ENCODE peak calls at places on chromosomes 11 and 22, in six cellular contexts. One of them, this sample, is unnamed.

GRCh38 chr11:123470862-123471261 is 40.8 kb downstream of the GRAMD1B start:
- DNase-seq in NCI-H1694: no peak
- DNase-seq in HFFc6: no peak
- DNase-seq in activated CD8-positive, alpha-beta memory T cell treated with anti-CD3 and anti-CD28 coated beads for 1 hour: no peak
- DNase-seq in mesendoderm: no peak
- DNase-seq in stromal cell of bone marrow: no peak
- DNase-seq in this sample: no peak

GRCh38 chr11:133695376-133695775 is 149.9 kb downstream of the SPATA19 start:
- DNase-seq in NCI-H1694: no peak
- DNase-seq in HFFc6: no peak
- DNase-seq in activated CD8-positive, alpha-beta memory T cell treated with anti-CD3 and anti-CD28 coated beads for 1 hour: no peak
- DNase-seq in mesendoderm: no peak
- DNase-seq in stromal cell of bone marrow: no peak
- DNase-seq in this sample: no peak

GRCh38 chr11:72896431-72896830 is 82.2 kb downstream of the ATG16L2 start:
- DNase-seq in NCI-H1694: no peak
- DNase-seq in HFFc6: no peak
- DNase-seq in activated CD8-positive, alpha-beta memory T cell treated with anti-CD3 and anti-CD28 coated beads for 1 hour: no peak
- DNase-seq in mesendoderm: no peak
- DNase-seq in stromal cell of bone marrow: no peak
- DNase-seq in this sample: no peak

GRCh38 chr11:65003282-65003681 is 6.5 kb upstream of the BATF2 start:
- DNase-seq in NCI-H1694: no peak
- DNase-seq in HFFc6: peak
- DNase-seq in activated CD8-positive, alpha-beta memory T cell treated with anti-CD3 and anti-CD28 coated beads for 1 hour: no peak
- DNase-seq in mesendoderm: peak
- DNase-seq in stromal cell of bone marrow: no peak
- DNase-seq in this sample: no peak

GRCh38 chr22:36510966-36511881 is 4.4 kb upstream of the FOXRED2 start:
- DNase-seq in NCI-H1694: peak
- DNase-seq in HFFc6: peak
- DNase-seq in activated CD8-positive, alpha-beta memory T cell treated with anti-CD3 and anti-CD28 coated beads for 1 hour: no peak
- DNase-seq in mesendoderm: peak
- DNase-seq in stromal cell of bone marrow: no peak
- DNase-seq in this sample: peak

GRCh38 chr11:2664886-2665746 is 34.7 kb downstream of the KCNQ1OT1 start:
- DNase-seq in NCI-H1694: no peak
- DNase-seq in HFFc6: no peak
- DNase-seq in activated CD8-positive, alpha-beta memory T cell treated with anti-CD3 and anti-CD28 coated beads for 1 hour: no peak
- DNase-seq in mesendoderm: no peak
- DNase-seq in stromal cell of bone marrow: no peak
- DNase-seq in this sample: no peak

GRCh38 chr22:45069925-45070324 is 60.1 kb upstream of the PHF21B start:
- DNase-seq in NCI-H1694: no peak
- DNase-seq in HFFc6: no peak
- DNase-seq in activated CD8-positive, alpha-beta memory T cell treated with anti-CD3 and anti-CD28 coated beads for 1 hour: no peak
- DNase-seq in mesendoderm: no peak
- DNase-seq in stromal cell of bone marrow: no peak
- DNase-seq in this sample: no peak

GRCh38 chr22:46574993-46575914 is 37.8 kb upstream of the CELSR1 start:
- DNase-seq in NCI-H1694: no peak
- DNase-seq in HFFc6: no peak
- DNase-seq in activated CD8-positive, alpha-beta memory T cell treated with anti-CD3 and anti-CD28 coated beads for 1 hour: no peak
- DNase-seq in mesendoderm: peak
- DNase-seq in stromal cell of bone marrow: no peak
- DNase-seq in this sample: no peak

GRCh38 chr11:101430236-101430635 is 153.6 kb downstream of the TRPC6 start:
- DNase-seq in NCI-H1694: no peak
- DNase-seq in HFFc6: no peak
- DNase-seq in activated CD8-positive, alpha-beta memory T cell treated with anti-CD3 and anti-CD28 coated beads for 1 hour: no peak
- DNase-seq in mesendoderm: peak
- DNase-seq in stromal cell of bone marrow: no peak
- DNase-seq in this sample: no peak

GRCh38 chr22:31870890-31871289 is 73.4 kb upstream of the YWHAH start:
- DNase-seq in NCI-H1694: no peak
- DNase-seq in HFFc6: peak
- DNase-seq in activated CD8-positive, alpha-beta memory T cell treated with anti-CD3 and anti-CD28 coated beads for 1 hour: no peak
- DNase-seq in mesendoderm: no peak
- DNase-seq in stromal cell of bone marrow: no peak
- DNase-seq in this sample: no peak

GRCh38 chr22:38923463-38924196 is 33.8 kb upstream of the APOBEC3A start:
- DNase-seq in NCI-H1694: peak
- DNase-seq in HFFc6: peak
- DNase-seq in activated CD8-positive, alpha-beta memory T cell treated with anti-CD3 and anti-CD28 coated beads for 1 hour: no peak
- DNase-seq in mesendoderm: peak
- DNase-seq in stromal cell of bone marrow: peak
- DNase-seq in this sample: peak

GRCh38 chr22:41996826-41997225 is 1.8 kb upstream of the WBP2NL start:
- DNase-seq in NCI-H1694: no peak
- DNase-seq in HFFc6: no peak
- DNase-seq in activated CD8-positive, alpha-beta memory T cell treated with anti-CD3 and anti-CD28 coated beads for 1 hour: no peak
- DNase-seq in mesendoderm: no peak
- DNase-seq in stromal cell of bone marrow: no peak
- DNase-seq in this sample: no peak

GRCh38 chr22:43401233-43401632 is 10.6 kb upstream of the MPPED1 start:
- DNase-seq in NCI-H1694: no peak
- DNase-seq in HFFc6: no peak
- DNase-seq in activated CD8-positive, alpha-beta memory T cell treated with anti-CD3 and anti-CD28 coated beads for 1 hour: no peak
- DNase-seq in mesendoderm: no peak
- DNase-seq in stromal cell of bone marrow: no peak
- DNase-seq in this sample: no peak

GRCh38 chr11:57641011-57641410 is 8.7 kb downstream of the YPEL4 start:
- DNase-seq in NCI-H1694: no peak
- DNase-seq in HFFc6: no peak
- DNase-seq in activated CD8-positive, alpha-beta memory T cell treated with anti-CD3 and anti-CD28 coated beads for 1 hour: no peak
- DNase-seq in mesendoderm: peak
- DNase-seq in stromal cell of bone marrow: no peak
- DNase-seq in this sample: no peak

GRCh38 chr11:27055065-27055682 is 14.6 kb downstream of the BBOX1 start:
- DNase-seq in NCI-H1694: no peak
- DNase-seq in HFFc6: no peak
- DNase-seq in activated CD8-positive, alpha-beta memory T cell treated with anti-CD3 and anti-CD28 coated beads for 1 hour: no peak
- DNase-seq in mesendoderm: peak
- DNase-seq in stromal cell of bone marrow: peak
- DNase-seq in this sample: no peak

GRCh38 chr11:73308003-73308962 is at the start of gene ARHGEF17:
- DNase-seq in NCI-H1694: no peak
- DNase-seq in HFFc6: peak
- DNase-seq in activated CD8-positive, alpha-beta memory T cell treated with anti-CD3 and anti-CD28 coated beads for 1 hour: no peak
- DNase-seq in mesendoderm: peak
- DNase-seq in stromal cell of bone marrow: peak
- DNase-seq in this sample: peak

This sample was measured in NCI-H2171.